ENCODE peak calls at places on chromosomes 7 and 10, in four cellular contexts. One of them, this sample, is unnamed.

GRCh38 chr7:80941206-80941758 is 22.4 kb upstream of the SEMA3C start:
- DNase-seq in H1: no peak
- DNase-seq in mesendoderm: no peak
- DNase-seq in H9: no peak
- DNase-seq in this sample: peak; percentile 75

GRCh38 chr10:4450981-4451501 is 375.0 kb upstream of the AKR1E2 start:
- DNase-seq in H9: no peak
- DNase-seq in H1: no peak
- DNase-seq in mesendoderm: peak; percentile 71
- DNase-seq in this sample: peak; percentile 90

GRCh38 chr10:95536894-95537542 is 24.2 kb downstream of the SORBS1 start:
- DNase-seq in H1: no peak
- DNase-seq in H9: no peak
- DNase-seq in mesendoderm: no peak
- DNase-seq in this sample: no peak

GRCh38 chr10:103545771-103546281 is 52.3 kb downstream of the NEURL1 start:
- DNase-seq in H1: no peak
- DNase-seq in mesendoderm: no peak
- DNase-seq in H9: peak; percentile 14
- DNase-seq in this sample: no peak

GRCh38 chr10:12950583-12951128 is 50.9 kb downstream of the CCDC3 start:
- DNase-seq in H1: peak; percentile 23
- DNase-seq in H9: no peak
- DNase-seq in mesendoderm: no peak
- DNase-seq in this sample: no peak

GRCh38 chr10:42816917-42817316 is 34.3 kb downstream of the BMS1 start:
- DNase-seq in mesendoderm: peak; percentile 69
- DNase-seq in H1: no peak
- DNase-seq in H9: no peak
- DNase-seq in this sample: no peak

GRCh38 chr7:155862516-155863257 is 50.4 kb upstream of the SHH start:
- DNase-seq in mesendoderm: no peak
- DNase-seq in H9: peak; percentile 12
- DNase-seq in H1: peak; percentile 48
- DNase-seq in this sample: no peak

GRCh38 chr10:78454123-78454645 is 420.5 kb downstream of the RPS24 start:
- DNase-seq in H9: no peak
- DNase-seq in H1: no peak
- DNase-seq in mesendoderm: no peak
- DNase-seq in this sample: peak; percentile 17

GRCh38 chr10:4242561-4243035 is 457.6 kb upstream of the KLF6 start:
- DNase-seq in mesendoderm: peak; percentile 52
- DNase-seq in H1: no peak
- DNase-seq in H9: no peak
- DNase-seq in this sample: peak; percentile 92

GRCh38 chr7:131329176-131329570 is 1.5 kb downstream of the MKLN1 start:
- DNase-seq in H1: no peak
- DNase-seq in mesendoderm: no peak
- DNase-seq in H9: no peak
- DNase-seq in this sample: no peak

GRCh38 chr7:139738101-139738489 is 39.7 kb downstream of the HIPK2 start:
- DNase-seq in mesendoderm: no peak
- DNase-seq in H9: no peak
- DNase-seq in H1: no peak
- DNase-seq in this sample: peak; percentile 68

GRCh38 chr10:80351220-80351619 is 5.3 kb downstream of the DYDC1 start:
- DNase-seq in H1: no peak
- DNase-seq in mesendoderm: no peak
- DNase-seq in H9: no peak
- DNase-seq in this sample: no peak

GRCh38 chr7:99824091-99824490 is 3.7 kb upstream of the CYP3A43 start:
- DNase-seq in mesendoderm: no peak
- DNase-seq in H1: no peak
- DNase-seq in H9: no peak
- DNase-seq in this sample: no peak
- H4K5ac ChIP-seq in mesendoderm: no peak overlapping the region
- H4K5ac ChIP-seq in H1: no peak overlapping the region
- H4K5ac ChIP-seq in H9: no peak overlapping the region
- H4K5ac ChIP-seq in this sample: no peak overlapping the region

DNA sequence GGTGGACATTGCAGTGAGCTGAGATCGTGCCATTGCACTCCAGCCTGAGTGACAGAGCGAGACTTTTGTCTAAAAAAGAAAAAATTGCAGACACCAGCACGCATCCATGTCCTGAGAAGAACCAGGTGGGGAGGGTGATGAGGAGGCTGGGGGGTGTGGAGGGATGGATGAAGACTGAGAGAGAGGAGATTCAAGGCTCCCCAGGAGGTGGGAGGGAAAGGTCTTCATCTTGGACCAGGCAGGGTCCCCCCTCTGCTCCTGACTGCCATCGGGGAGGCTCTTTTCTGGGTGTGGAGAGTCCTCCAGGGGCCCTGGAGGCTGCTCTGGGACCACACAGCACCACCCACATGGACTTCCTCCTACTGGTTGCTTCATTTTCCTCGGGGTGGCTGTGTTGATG is 1.5 kb downstream of the SCART1 start:
- DNase-seq in mesendoderm: no peak
- DNase-seq in H1: no peak
- DNase-seq in H9: no peak
- DNase-seq in this sample: no peak
- H4K5ac ChIP-seq in mesendoderm: no peak overlapping the region
- H4K5ac ChIP-seq in H1: no peak overlapping the region
- H4K5ac ChIP-seq in H9: no peak overlapping the region
- H4K5ac ChIP-seq in this sample: no peak overlapping the region

GRCh38 chr10:122279725-122280141 is 8.6 kb downstream of the BTBD16 start:
- DNase-seq in H1: peak; percentile 86
- DNase-seq in H9: peak; percentile 79
- DNase-seq in mesendoderm: peak; percentile 79
- DNase-seq in this sample: peak; percentile 28

GRCh38 chr10:122281751-122282150 is 10.7 kb downstream of the BTBD16 start:
- DNase-seq in H1: no peak
- DNase-seq in mesendoderm: no peak
- DNase-seq in H9: peak; percentile 14
- DNase-seq in this sample: no peak

GRCh38 chr10:122282253-122282671 is 11.2 kb downstream of the BTBD16 start:
- DNase-seq in mesendoderm: no peak
- DNase-seq in H1: no peak
- DNase-seq in H9: no peak
- DNase-seq in this sample: peak; percentile 45

GRCh38 chr10:122280156-122280555 is 9.1 kb downstream of the BTBD16 start:
- DNase-seq in mesendoderm: no peak
- DNase-seq in H9: peak; percentile 18
- DNase-seq in H1: no peak
- DNase-seq in this sample: no peak

DNA sequence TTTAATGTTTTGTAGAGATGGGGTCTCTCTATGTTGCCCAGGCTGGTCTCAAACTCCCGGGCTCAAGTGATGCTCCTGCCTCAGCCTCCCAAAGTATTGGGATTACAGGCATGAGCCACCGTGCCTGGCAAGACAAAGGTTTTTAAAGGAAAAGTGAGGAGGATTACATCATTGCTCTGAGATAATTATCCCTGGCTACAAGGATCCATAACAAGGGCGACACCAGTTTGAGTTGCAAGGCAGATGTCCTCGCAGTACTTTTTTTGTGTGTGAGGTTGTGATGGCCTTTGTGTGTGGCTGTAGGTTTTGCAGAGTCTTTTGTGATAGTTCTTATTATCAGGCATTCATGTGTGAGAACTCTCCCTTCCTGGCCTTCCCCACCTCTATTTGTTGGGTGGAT is 9.9 kb downstream of the BTBD16 start:
- DNase-seq in H9: no peak
- DNase-seq in H1: no peak
- DNase-seq in mesendoderm: no peak
- DNase-seq in this sample: no peak
- H4K5ac ChIP-seq in H9: no peak overlapping the region
- H4K5ac ChIP-seq in H1: no peak overlapping the region
- H4K5ac ChIP-seq in mesendoderm: no peak overlapping the region
- H4K5ac ChIP-seq in this sample: no peak overlapping the region

GRCh38 chr10:59508296-59508695 is 145.9 kb upstream of the FAM13C start:
- DNase-seq in mesendoderm: no peak
- DNase-seq in H9: no peak
- DNase-seq in H1: no peak
- DNase-seq in this sample: peak; percentile 59

GRCh38 chr10:59508956-59509355 is 146.6 kb upstream of the FAM13C start:
- DNase-seq in H1: no peak
- DNase-seq in mesendoderm: no peak
- DNase-seq in H9: no peak
- DNase-seq in this sample: no peak

GRCh38 chr10:59505931-59506330 is 143.6 kb upstream of the FAM13C start:
- DNase-seq in H1: no peak
- DNase-seq in mesendoderm: no peak
- DNase-seq in H9: no peak
- DNase-seq in this sample: no peak
- H4K5ac ChIP-seq in H1: no peak overlapping the region
- H4K5ac ChIP-seq in mesendoderm: no peak overlapping the region
- H4K5ac ChIP-seq in H9: no peak overlapping the region
- H4K5ac ChIP-seq in this sample: no peak overlapping the region

GRCh38 chr10:122740640-122741039 is 41.0 kb upstream of the C10orf120 start:
- DNase-seq in H1: no peak
- DNase-seq in H9: no peak
- DNase-seq in mesendoderm: no peak
- DNase-seq in this sample: no peak

GRCh38 chr10:122749886-122750285 is 50.2 kb upstream of the C10orf120 start:
- DNase-seq in mesendoderm: no peak
- DNase-seq in H1: no peak
- DNase-seq in H9: no peak
- DNase-seq in this sample: no peak

GRCh38 chr10:122748496-122748895 is 48.9 kb upstream of the C10orf120 start:
- DNase-seq in H1: no peak
- DNase-seq in H9: no peak
- DNase-seq in mesendoderm: no peak
- DNase-seq in this sample: no peak

GRCh38 chr10:122744257-122744656 is 44.6 kb upstream of the C10orf120 start:
- DNase-seq in H1: no peak
- DNase-seq in mesendoderm: no peak
- DNase-seq in H9: no peak
- DNase-seq in this sample: no peak

DNA sequence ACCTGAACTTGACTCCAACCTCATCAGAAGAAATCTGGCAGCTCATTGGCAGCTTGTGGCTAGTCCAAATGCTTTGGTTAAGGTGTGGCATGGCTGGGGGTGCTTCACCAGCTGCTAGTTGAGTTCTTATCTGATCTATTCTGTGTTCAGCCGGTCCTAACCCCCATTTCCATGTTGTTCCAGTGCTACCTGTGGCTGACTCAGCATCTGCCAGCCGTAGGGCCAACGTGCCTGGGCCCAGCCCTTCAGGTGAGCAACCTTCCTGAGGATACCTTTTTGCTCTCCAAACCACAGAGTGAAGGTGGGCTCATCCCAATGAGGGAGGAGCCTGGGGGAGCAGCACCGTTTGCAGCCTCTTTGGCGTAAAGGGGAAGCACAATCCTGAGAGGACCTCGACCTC is 46.8 kb upstream of the C10orf120 start:
- DNase-seq in mesendoderm: no peak
- DNase-seq in H9: no peak
- DNase-seq in H1: no peak
- DNase-seq in this sample: no peak
- H4K5ac ChIP-seq in mesendoderm: no peak overlapping the region
- H4K5ac ChIP-seq in H9: no peak overlapping the region
- H4K5ac ChIP-seq in H1: no peak overlapping the region
- H4K5ac ChIP-seq in this sample: no peak overlapping the region

GRCh38 chr7:90968871-90969270 is 295.4 kb upstream of the FZD1 start:
- DNase-seq in H9: no peak
- DNase-seq in mesendoderm: no peak
- DNase-seq in H1: no peak
- DNase-seq in this sample: no peak
- H4K5ac ChIP-seq in H9: no peak overlapping the region
- H4K5ac ChIP-seq in mesendoderm: no peak overlapping the region
- H4K5ac ChIP-seq in H1: no peak overlapping the region
- H4K5ac ChIP-seq in this sample: no peak overlapping the region